ENCODE peak calls at places on chromosomes 4 and X, in six cellular contexts. Z is psoas muscle, T is mucosa of descending colon, G is right lobe of liver, Y is fibroblast of lung, P is IMR-90. D is an unnamed sample.
A peak's percentile ranks its signal among the peaks of the same experiment; 100 is the strongest.

GRCh38 chr4:39046243-39046642 is 14.0 kb upstream of the TMEM156 start:
- DNase-seq in Z (no peak), T (no peak), G (peak; percentile 45), Y (peak; percentile 69), P (peak; percentile 54), D (no peak)

GRCh38 chrX:101091817-101092216 is 6.2 kb upstream of the CENPI start:
- DNase-seq in Z (no peak), T (no peak), G (no peak), Y (no peak), P (no peak), D (no peak)

GRCh38 chrX:44223150-44223549 is 120.3 kb downstream of the EFHC2 start:
- DNase-seq in Z (no peak), T (no peak), G (no peak), Y (peak; percentile 77), P (peak; percentile 38), D (no peak)

GRCh38 chr4:47011189-47011518 is 17.8 kb upstream of the GABRA4 start:
- DNase-seq in Z (no peak), T (no peak), G (no peak), Y (no peak), P (no peak), D (no peak)

GRCh38 chr4:143773998-143774898 is 73.8 kb upstream of the FREM3 start:
- DNase-seq in Z (no peak), T (no peak), G (peak; percentile 22), Y (peak; percentile 44), P (peak; percentile 41), D (no peak)

GRCh38 chr4:17562157-17562556 is 14.8 kb upstream of the LAP3 start:
- DNase-seq in Z (no peak), T (no peak), G (no peak), Y (no peak), P (no peak), D (no peak)

GRCh38 chrX:21926116-21926515 is 14.4 kb upstream of the SMS start:
- DNase-seq in Z (no peak), T (no peak), G (no peak), Y (no peak), P (peak; percentile 24), D (no peak)

GRCh38 chr4:26558166-26558895 is 25.6 kb upstream of the TBC1D19 start:
- DNase-seq in Z (no peak), T (no peak), G (no peak), Y (no peak), P (no peak), D (no peak)

GRCh38 chr4:138953962-138954371 is 61.6 kb upstream of the NOCT start:
- DNase-seq in Z (no peak), T (no peak), G (no peak), Y (peak; percentile 98), P (peak; percentile 86), D (no peak)

GRCh38 chr4:93897559-93897958 is 69.0 kb downstream of the ATOH1 start:
- DNase-seq in Z (no peak), T (no peak), G (no peak), Y (no peak), P (no peak), D (no peak)

GRCh38 chr4:145531193-145531592 is 49.5 kb downstream of the SMAD1 start:
- DNase-seq in Z (peak; percentile 37), T (no peak), G (no peak), Y (no peak), P (no peak), D (no peak)

GRCh38 chr4:145613546-145614234 is 5.5 kb upstream of the MMAA start:
- DNase-seq in Z (no peak), T (no peak), G (no peak), Y (no peak), P (no peak), D (no peak)

GRCh38 chr4:10102981-10103330 is 13.6 kb downstream of the WDR1 start:
- DNase-seq in Z (no peak), T (no peak), G (no peak), Y (no peak), P (no peak), D (no peak)

GRCh38 chr4:27964095-27964494 is 1103.5 kb downstream of the STIM2 start:
- DNase-seq in Z (no peak), T (no peak), G (no peak), Y (no peak), P (no peak), D (no peak)

GRCh38 chr4:137253949-137254348 is 278.3 kb downstream of the PCDH18 start:
- DNase-seq in Z (no peak), T (no peak), G (no peak), Y (peak; percentile 83), P (peak; percentile 85), D (no peak)

GRCh38 chr4:108783666-108784463 is 21.0 kb upstream of the ETNPPL start:
- DNase-seq in Z (no peak), T (no peak), G (no peak), Y (no peak), P (no peak), D (no peak)

GRCh38 chrX:134294548-134294947 is 57.6 kb downstream of the CCDC160 start:
- DNase-seq in Z (no peak), T (no peak), G (no peak), Y (no peak), P (peak; percentile 2), D (no peak)

GRCh38 chr4:120557372-120557771 is 365.2 kb downstream of the PRDM5 start:
- DNase-seq in Z (no peak), T (no peak), G (no peak), Y (no peak), P (peak; percentile 2), D (no peak)

GRCh38 chrX:54708404-54708803 is 89.7 kb downstream of the ITIH6 start:
- DNase-seq in Z (no peak), T (no peak), G (peak; percentile 27), Y (no peak), P (no peak), D (no peak)

GRCh38 chrX:108439434-108439883 is at the start of gene COL4A5:
- DNase-seq in Z (peak; percentile 31), T (no peak), G (no peak), Y (peak; percentile 94), P (peak; percentile 80), D (no peak)

GRCh38 chr4:144355809-144356757 is 215.6 kb upstream of the GYPA start:
- DNase-seq in Z (no peak), T (no peak), G (no peak), Y (peak; percentile 99), P (peak; percentile 78), D (no peak)

GRCh38 chrX:51759055-51759454 is 15.8 kb downstream of the GSPT2 start:
- DNase-seq in Z (no peak), T (no peak), G (no peak), Y (no peak), P (no peak), D (no peak)

GRCh38 chrX:107168712-107169111 is 37.5 kb downstream of the NUP62CL start:
- DNase-seq in Z (no peak), T (no peak), G (no peak), Y (no peak), P (no peak), D (no peak)
- TF ChIP-seq CTCF in Z (no peak), T (no peak), G (no peak), Y (no peak), P (no peak), D (no peak)

DNA sequence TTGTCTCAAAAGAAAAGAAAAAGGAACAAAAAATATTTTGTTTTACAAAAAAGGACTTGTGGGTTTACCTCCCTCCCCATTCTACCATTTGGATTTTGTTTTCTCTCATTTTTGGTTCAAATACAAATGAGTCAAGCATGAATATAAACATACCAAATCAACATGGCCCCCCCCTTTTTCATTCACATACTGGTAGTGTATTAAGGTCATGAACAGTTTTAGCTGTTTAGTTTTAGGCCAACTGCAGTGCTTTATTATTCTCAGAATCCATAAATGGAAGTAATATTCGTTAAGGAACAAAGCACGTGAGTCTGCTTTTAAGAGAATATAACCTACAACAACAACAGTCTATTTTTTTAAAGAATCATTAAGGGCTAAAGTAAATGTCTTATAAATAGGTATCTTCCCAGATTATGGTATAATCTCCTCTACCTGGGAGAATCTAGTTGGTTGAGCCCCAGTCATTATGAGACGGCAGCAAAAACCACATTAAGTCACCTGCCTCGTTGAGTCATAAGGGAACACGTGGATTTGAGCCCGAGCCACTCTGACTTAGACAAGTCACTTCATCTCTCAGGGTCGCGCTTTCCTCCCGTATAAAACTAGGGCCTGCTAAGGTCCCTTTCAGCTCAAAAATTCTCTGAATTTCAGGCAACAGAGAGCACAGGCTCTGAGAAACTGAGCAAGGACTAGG is 26.7 kb downstream of the BCLAF3 start:
- DNase-seq in Z (no peak), T (no peak), G (no peak), Y (peak; percentile 10), P (no peak), D (no peak)
- H3K4me1 ChIP-seq in Z (no peaks in the 10 kb centered on the region), T (no peaks in the 10 kb centered on the region), G (no peaks in the 10 kb centered on the region), Y (no peaks in the 10 kb centered on the region), P (no peaks in the 10 kb centered on the region), D (no peaks in the 10 kb centered on the region)

DNA sequence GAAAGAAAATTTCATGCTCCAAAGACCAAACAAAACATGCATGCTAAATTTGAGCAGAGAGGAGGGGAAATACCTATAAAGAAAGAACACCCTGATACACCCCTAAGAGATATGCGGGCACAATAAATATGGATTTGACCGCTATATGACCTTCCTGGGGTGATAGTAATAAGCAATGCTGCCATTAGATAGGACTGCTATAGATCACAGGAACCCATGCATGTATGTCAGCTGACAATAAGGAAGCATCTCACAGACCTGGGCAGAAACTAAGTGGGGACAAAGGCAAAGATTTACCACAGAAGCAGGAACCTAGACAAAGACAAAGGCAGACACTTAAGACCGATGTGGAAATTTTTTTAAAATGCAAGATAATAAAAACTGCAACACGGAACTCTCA is 21.3 kb downstream of the ZNF721 start:
- DNase-seq in Z (no peak), T (no peak), G (no peak), Y (no peak), P (no peak), D (no peak)
- H3K9me3 ChIP-seq in Z (peaks cover 11% of the 10 kb centered on the region), T (peaks cover 29% of the 10 kb centered on the region), G (no peaks in the 10 kb centered on the region), Y (no peaks in the 10 kb centered on the region), P (peaks cover 14% of the 10 kb centered on the region), D (no peaks in the 10 kb centered on the region)

GRCh38 chr4:7722716-7723115 is 216.9 kb downstream of the AFAP1 start:
- DNase-seq in Z (no peak), T (no peak), G (no peak), Y (no peak), P (no peak), D (no peak)

GRCh38 chr4:7725951-7726350 is 213.7 kb downstream of the AFAP1 start:
- DNase-seq in Z (no peak), T (no peak), G (no peak), Y (peak; percentile 36), P (peak; percentile 55), D (no peak)

GRCh38 chr4:7723625-7724024 is 216.0 kb downstream of the AFAP1 start:
- DNase-seq in Z (no peak), T (no peak), G (no peak), Y (no peak), P (no peak), D (no peak)

GRCh38 chr4:7719354-7720174 is 220.1 kb downstream of the AFAP1 start:
- DNase-seq in Z (peak; percentile 48), T (no peak), G (peak; percentile 68), Y (peak; percentile 18), P (no peak), D (no peak)

DNA sequence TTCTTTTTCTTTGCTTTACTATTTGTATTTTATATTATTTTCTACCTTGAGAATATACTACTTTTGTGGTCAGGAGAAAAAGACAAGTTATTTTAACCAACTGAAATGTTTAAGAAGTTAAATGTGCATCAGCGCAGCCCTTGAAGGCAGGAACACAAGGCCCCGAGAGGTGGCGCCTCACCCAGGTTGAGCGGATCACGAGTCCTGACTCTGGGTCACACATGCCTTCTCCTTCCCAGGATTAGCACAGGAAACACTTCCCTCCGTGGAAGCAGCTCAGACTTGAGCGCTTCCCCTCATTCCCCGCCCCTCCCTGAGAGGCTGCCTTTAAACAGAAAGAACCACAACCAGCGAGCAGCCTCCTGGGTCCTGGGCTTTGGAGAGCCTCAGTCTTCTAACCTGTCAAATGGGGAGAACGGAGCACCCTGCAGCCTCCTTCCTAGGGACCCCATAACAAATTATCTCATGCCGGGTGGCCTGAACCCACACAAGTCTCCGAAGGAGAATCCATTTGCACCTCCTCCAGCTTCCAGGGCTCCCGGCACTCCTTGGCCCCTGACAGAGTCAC is 217.6 kb downstream of the AFAP1 start:
- DNase-seq in Z (no peak), T (no peak), G (no peak), Y (no peak), P (no peak), D (no peak)
- TF ChIP-seq CTCF in Z (no peak), T (no peak), G (no peak), Y (peak; percentile 21), P (peak; percentile 39), D (no peak)